ENCODE peak calls at places on chromosomes 3 and 15, in eight cellular contexts. E, Q, J, V, Y, U, Z and F are unnamed samples. For H3K4me1, the result is how much of the 10 kb centered on the place peaks cover.

GRCh38 chr15:44633603-44634002 is 29.9 kb downstream of the SPG11 start:
- DNase-seq in Z (no peak), Y (no peak), E (peak), V (no peak), U (no peak), J (no peak), Q (no peak), F (no peak)

GRCh38 chr15:45364271-45364670 is 14.1 kb downstream of the GATM start:
- DNase-seq in Y (no peak), Z (no peak), U (no peak), Q (no peak), E (no peak), V (no peak), J (no peak), F (no peak)

GRCh38 chr3:17973559-17973906 is 231.1 kb upstream of the TBC1D5 start:
- DNase-seq in Y (no peak), U (no peak), Q (no peak), V (no peak), Z (no peak), E (no peak), J (no peak), F (no peak)

GRCh38 chr3:188385295-188385694 is 231.3 kb downstream of the LPP start:
- DNase-seq in V (no peak), U (no peak), Q (no peak), E (no peak), Z (no peak), Y (no peak), J (no peak), F (peak)

GRCh38 chr3:18047052-18047451 is 304.6 kb upstream of the TBC1D5 start:
- DNase-seq in J (no peak), Z (no peak), V (no peak), Y (no peak), U (no peak), Q (no peak), E (no peak), F (no peak)

GRCh38 chr3:57350271-57350670 is 57.8 kb upstream of the ASB14 start:
- DNase-seq in Z (no peak), J (no peak), Q (no peak), U (no peak), V (no peak), E (no peak), Y (no peak), F (no peak)

GRCh38 chr3:30292192-30292893 is 314.1 kb upstream of the TGFBR2 start:
- DNase-seq in Z (no peak), V (no peak), Y (no peak), Q (no peak), E (peak), J (no peak), U (no peak), F (no peak)

GRCh38 chr15:90037961-90038633 is 37.0 kb downstream of the ZNF710 start:
- DNase-seq in U (no peak), Y (no peak), E (peak), Q (no peak), V (no peak), J (no peak), Z (no peak), F (no peak)

GRCh38 chr3:52892625-52893311 is 4.6 kb downstream of the STIMATE start:
- DNase-seq in Z (no peak), U (no peak), J (no peak), E (no peak), Q (no peak), Y (no peak), V (no peak), F (no peak)

GRCh38 chr3:185534511-185534910 is 17.9 kb downstream of the LIPH start:
- DNase-seq in V (no peak), Y (no peak), E (peak), J (no peak), U (no peak), Q (no peak), Z (no peak), F (peak)

GRCh38 chr3:190155752-190156151 is 35.1 kb upstream of the P3H2 start:
- DNase-seq in E (no peak), Y (peak), Z (no peak), Q (no peak), J (no peak), U (no peak), V (no peak), F (peak)

GRCh38 chr3:149479621-149480325 is 5.3 kb downstream of the TM4SF4 start:
- DNase-seq in V (no peak), Q (no peak), Y (no peak), E (peak), U (no peak), Z (no peak), J (no peak), F (no peak)

GRCh38 chr15:80026310-80026709 is 33.2 kb upstream of the ZFAND6 start:
- DNase-seq in U (no peak), Y (no peak), E (no peak), J (no peak), V (no peak), Z (peak), Q (no peak), F (no peak)

GRCh38 chr3:194204036-194204792 is 68.3 kb downstream of the HES1 start:
- DNase-seq in E (no peak), U (no peak), J (peak), Y (peak), V (no peak), Z (no peak), Q (no peak), F (no peak)

GRCh38 chr15:27438403-27439375 is 467.7 kb downstream of the GABRG3 start:
- DNase-seq in V (no peak), Q (no peak), Y (no peak), J (no peak), U (no peak), Z (no peak), E (no peak), F (peak)

GRCh38 chr15:77836116-77836798 is 203.5 kb upstream of the LINGO1 start:
- DNase-seq in U (peak), J (no peak), Q (no peak), V (peak), E (peak), Z (no peak), Y (no peak), F (no peak)

GRCh38 chr3:24550588-24550987 is 55.9 kb upstream of the THRB start:
- DNase-seq in U (no peak), E (no peak), Y (no peak), Z (no peak), Q (no peak), J (no peak), V (no peak), F (peak)

GRCh38 chr15:73737506-73737905 is 15.6 kb downstream of the INSYN1 start:
- DNase-seq in U (no peak), Y (no peak), J (no peak), Z (no peak), V (peak), E (no peak), Q (no peak), F (no peak)

GRCh38 chr3:13019243-13019701 is 54.0 kb downstream of the IQSEC1 start:
- DNase-seq in J (peak), U (no peak), Q (no peak), Y (peak), E (peak), Z (no peak), V (peak), F (peak)

GRCh38 chr15:37981781-37982180 is 47.3 kb downstream of the TMCO5A start:
- DNase-seq in Q (no peak), V (peak), J (no peak), Z (no peak), Y (no peak), E (peak), U (peak), F (peak)

GRCh38 chr3:4994823-4995499 is 15.7 kb downstream of the BHLHE40 start:
- DNase-seq in E (peak), Z (peak), Y (peak), U (no peak), J (no peak), V (no peak), Q (peak), F (peak)

GRCh38 chr3:67463656-67464055 is 190.8 kb downstream of the SUCLG2 start:
- DNase-seq in Y (no peak), Q (no peak), E (no peak), V (no peak), J (no peak), U (no peak), Z (no peak), F (no peak)

GRCh38 chr15:57427367-57427821 is 51.1 kb downstream of the CGNL1 start:
- DNase-seq in Z (no peak), Q (no peak), Y (no peak), U (no peak), J (no peak), V (no peak), E (no peak), F (no peak)

GRCh38 chr3:147797095-147797494 is 387.9 kb downstream of the ZIC1 start:
- DNase-seq in Z (no peak), E (no peak), V (no peak), U (no peak), J (no peak), Q (no peak), Y (no peak), F (no peak)

GRCh38 chr3:152204218-152204617 is 64.5 kb upstream of the MBNL1 start:
- DNase-seq in E (no peak), U (no peak), Z (no peak), V (no peak), Y (no peak), J (no peak), Q (no peak), F (no peak)

GRCh38 chr3:124847863-124848262 is 39.3 kb downstream of the ITGB5 start:
- DNase-seq in U (no peak), E (no peak), Q (no peak), V (peak), Z (no peak), J (no peak), Y (no peak), F (no peak)

GRCh38 chr15:60212536-60212935 is 185.2 kb downstream of the ANXA2 start:
- DNase-seq in E (no peak), U (no peak), Z (no peak), Q (no peak), J (no peak), Y (peak), V (no peak), F (peak)

GRCh38 chr3:59374812-59375211 is 325.0 kb upstream of the CFAP20DC start:
- DNase-seq in Z (no peak), U (peak), J (no peak), V (no peak), E (no peak), Q (no peak), Y (no peak), F (no peak)

GRCh38 chr15:90201944-90202375 is 830 bp downstream of the SEMA4B start:
- DNase-seq in U (no peak), J (peak), E (no peak), Q (no peak), Y (no peak), Z (no peak), V (peak), F (no peak)

GRCh38 chr3:155154255-155154654 is 74.1 kb downstream of the MME start:
- DNase-seq in J (no peak), U (no peak), E (peak), V (no peak), Z (no peak), Q (no peak), Y (no peak), F (no peak)

GRCh38 chr3:36707623-36708409 is 56.5 kb downstream of the DCLK3 start:
- DNase-seq in Y (peak), Q (no peak), Z (no peak), V (no peak), E (peak), J (no peak), U (peak), F (no peak)

GRCh38 chr3:57160046-57160730 is 5.0 kb downstream of the IL17RD start:
- DNase-seq in V (no peak), E (no peak), Z (no peak), Y (no peak), U (no peak), J (no peak), Q (no peak), F (no peak)

GRCh38 chr3:111218615-111219014 is 147.0 kb downstream of the NECTIN3 start:
- DNase-seq in Q (no peak), Y (no peak), V (peak), U (no peak), Z (no peak), E (no peak), J (no peak), F (no peak)

GRCh38 chr3:99969133-99969532 is 145.2 kb downstream of the FILIP1L start:
- DNase-seq in Z (no peak), Y (no peak), Q (no peak), E (no peak), J (no peak), V (no peak), U (no peak), F (peak)

GRCh38 chr15:73685561-73685960 is 1.4 kb downstream of the CD276 start:
- DNase-seq in Z (no peak), V (no peak), E (peak), U (no peak), Q (no peak), Y (no peak), J (no peak), F (no peak)

GRCh38 chr15:69652906-69653305 is 200.3 kb downstream of the RPLP1 start:
- DNase-seq in J (no peak), E (no peak), Q (no peak), Z (no peak), U (no peak), V (no peak), Y (no peak), F (no peak)
- TF ChIP-seq CTCF in J (no peak), E (no peak), Q (peak), Z (no peak), U (no peak), V (no peak), Y (no peak), F (no peak)

DNA sequence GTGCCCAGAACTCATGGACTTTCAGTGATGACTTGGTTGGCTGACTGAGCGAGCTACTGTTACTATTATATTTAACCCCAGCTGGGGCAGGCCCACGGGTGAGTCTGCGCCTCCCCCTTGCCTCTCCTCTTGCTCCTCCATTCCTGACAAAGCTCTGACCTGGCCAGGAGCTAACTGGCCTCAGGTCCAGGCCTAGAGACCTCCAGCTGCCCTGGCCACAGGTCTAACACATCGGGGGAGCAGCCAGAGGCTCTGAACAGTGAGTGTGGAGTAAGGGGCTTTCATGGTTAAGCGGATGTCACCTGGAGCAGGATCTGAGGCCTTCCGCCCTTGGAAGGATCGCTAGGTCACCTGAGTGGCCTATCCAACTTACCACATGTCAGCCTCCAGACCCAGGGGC is 96.3 kb upstream of the HERC1 start:
- DNase-seq in E (no peak), V (no peak), Q (no peak), Y (no peak), U (no peak), Z (no peak), J (no peak), F (no peak)
- H3K4me1 ChIP-seq in E (under half), V (under half), Q (under half), Y (under half), U (under half), Z (under half), J (under half), F (under half)

DNA sequence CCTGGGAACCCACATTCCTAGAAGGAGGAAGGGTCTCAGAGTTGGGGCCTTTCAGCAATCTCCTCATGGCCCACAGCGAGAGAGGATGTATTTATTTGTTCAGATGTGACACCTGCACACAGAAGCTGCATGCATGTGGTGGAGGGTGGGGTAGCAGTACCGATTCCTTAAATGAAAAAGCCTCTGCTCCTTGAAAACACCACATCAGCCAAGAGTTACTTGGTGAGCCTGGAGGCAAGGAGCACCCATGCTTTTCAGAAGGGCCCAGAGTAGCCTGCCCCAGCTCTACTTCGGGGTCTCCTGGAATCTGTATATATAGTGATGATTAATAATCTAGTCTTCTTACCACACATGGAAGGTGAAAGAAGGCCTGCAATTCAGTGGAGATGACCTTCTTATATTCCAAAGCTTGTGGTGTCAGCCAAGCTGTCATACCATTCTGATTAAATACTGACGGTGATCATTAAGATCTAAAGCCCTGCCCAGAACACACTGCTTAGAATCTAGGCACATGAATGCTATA is 33.5 kb downstream of the SEMA6D start:
- DNase-seq in Q (no peak), Z (no peak), Y (no peak), J (no peak), E (no peak), U (no peak), V (no peak), F (no peak)
- H3K27ac ChIP-seq in Q (no peak), Z (no peak), Y (no peak), J (no peak), E (peak), U (no peak), V (no peak), F (no peak)

DNA sequence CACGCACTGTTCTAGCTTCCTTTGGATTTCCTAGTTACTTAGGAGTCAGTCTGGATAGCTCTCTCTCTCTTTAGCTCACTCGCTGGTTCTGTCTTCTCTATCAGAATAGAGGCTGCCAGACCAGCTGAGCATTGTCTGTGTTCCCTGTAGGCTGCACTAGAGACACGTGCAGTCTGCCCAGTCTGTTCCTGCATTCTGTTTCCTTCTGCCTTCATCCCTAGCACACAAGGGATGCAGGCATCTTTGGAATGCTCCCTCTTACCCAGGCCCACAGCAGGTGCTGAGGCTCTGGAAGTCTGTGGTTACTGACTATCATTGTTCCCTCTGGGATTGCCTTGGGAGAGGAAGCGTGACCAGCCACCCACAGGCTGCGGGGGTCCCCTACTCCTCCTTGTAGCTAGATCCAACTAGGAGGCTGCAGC is 322.8 kb downstream of the ZNF621 start:
- DNase-seq in E (no peak), Q (no peak), Z (no peak), Y (peak), U (no peak), J (no peak), V (no peak), F (no peak)
- TF ChIP-seq CTCF in E (no peak), Q (no peak), Z (no peak), Y (no peak), U (no peak), J (no peak), V (no peak), F (peak)

DNA sequence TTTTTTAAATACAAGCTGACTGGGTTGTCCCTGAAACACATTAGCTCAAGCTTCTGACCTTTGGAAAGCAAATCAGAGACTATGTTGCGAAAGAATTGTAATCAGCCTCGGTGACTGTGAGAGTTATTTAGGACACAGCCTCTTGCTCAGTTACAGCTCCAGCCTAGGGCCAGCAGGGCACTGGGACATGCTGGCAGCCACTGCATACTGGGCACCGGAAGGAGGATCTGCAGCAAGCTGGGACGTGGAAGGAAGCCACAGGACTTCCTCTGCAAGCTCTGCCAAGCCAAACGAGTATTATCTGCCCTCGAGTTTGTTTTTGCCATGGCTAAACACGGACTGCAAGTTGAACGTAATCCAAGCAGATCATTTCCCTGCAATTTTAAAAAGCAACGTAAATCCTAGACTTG is 24.4 kb upstream of the COPG1 start:
- DNase-seq in U (peak), Q (no peak), Y (peak), E (peak), Z (no peak), J (peak), V (peak), F (no peak)
- H3K4me1 ChIP-seq in U (under half), Q (under half), Y (half or more), E (under half), Z (half or more), J (half or more), V (under half), F (under half)

DNA sequence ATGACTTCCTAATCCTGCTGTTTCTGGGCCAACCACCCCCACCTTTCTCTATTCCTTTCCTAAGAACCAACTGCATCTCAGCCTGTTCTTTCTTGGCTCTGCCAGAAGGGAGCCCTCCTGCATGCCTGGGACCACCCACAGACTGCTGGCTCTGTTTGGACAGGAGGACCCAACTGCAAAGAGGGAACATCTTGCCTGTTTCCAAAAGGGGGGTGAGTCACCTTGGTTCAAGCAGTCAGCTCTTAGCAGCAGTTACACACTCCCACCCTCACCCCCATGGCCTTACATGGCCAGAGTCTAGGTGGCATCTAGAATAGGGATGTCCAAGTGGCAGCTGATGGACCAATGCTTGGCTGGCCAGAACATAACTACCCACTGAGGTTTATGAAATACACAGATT is 116.1 kb upstream of the PRICKLE2 start:
- DNase-seq in U (no peak), Q (no peak), V (no peak), E (peak), J (no peak), Y (no peak), Z (no peak), F (no peak)
- H3K27ac ChIP-seq in U (no peak), Q (no peak), V (peak), E (peak), J (no peak), Y (no peak), Z (no peak), F (no peak)